ENCODE peak calls at places on chromosomes 5 and 9, in ten cellular contexts. One of them, this sample, is unnamed.
A peak's percentile ranks its signal among the peaks of the same experiment; 100 is the strongest.

GRCh38 chr5:151313357-151313756 is 9.8 kb upstream of the SLC36A3 start:
- DNase-seq in HT1080: no peak
- DNase-seq in cardiac fibroblast: no peak
- DNase-seq in activated T-cell treated with anti-CD3 and anti-CD28 coated beads, Interleukin-2, amount 50 U/mL, for 72 hours: no peak
- DNase-seq in M059J: no peak
- DNase-seq in renal cortical epithelial cell: no peak
- DNase-seq in activated effector memory CD4-positive, alpha-beta T cell treated with Interleukin-2 at 50 U/mL for 16 hours: no peak
- DNase-seq in activated CD4-positive, CD25-positive, alpha-beta regulatory T cell: no peak
- DNase-seq in HuH-7: no peak
- DNase-seq in NCI-H1417: no peak
- DNase-seq in this sample: no peak

GRCh38 chr5:174119386-174119785 is 73.9 kb downstream of the NSG2 start:
- DNase-seq in activated CD4-positive, CD25-positive, alpha-beta regulatory T cell: no peak
- DNase-seq in cardiac fibroblast: no peak
- DNase-seq in renal cortical epithelial cell: no peak
- DNase-seq in M059J: no peak
- DNase-seq in HT1080: no peak
- DNase-seq in activated effector memory CD4-positive, alpha-beta T cell treated with Interleukin-2 at 50 U/mL for 16 hours: no peak
- DNase-seq in HuH-7: no peak
- DNase-seq in activated T-cell treated with anti-CD3 and anti-CD28 coated beads, Interleukin-2, amount 50 U/mL, for 72 hours: no peak
- DNase-seq in NCI-H1417: no peak
- DNase-seq in this sample: no peak

GRCh38 chr9:3525088-3525835 is 539 bp downstream of the RFX3 start:
- DNase-seq in cardiac fibroblast: peak; percentile 14
- DNase-seq in NCI-H1417: no peak
- DNase-seq in HuH-7: no peak
- DNase-seq in HT1080: peak; percentile 4
- DNase-seq in activated CD4-positive, CD25-positive, alpha-beta regulatory T cell: no peak
- DNase-seq in activated effector memory CD4-positive, alpha-beta T cell treated with Interleukin-2 at 50 U/mL for 16 hours: no peak
- DNase-seq in activated T-cell treated with anti-CD3 and anti-CD28 coated beads, Interleukin-2, amount 50 U/mL, for 72 hours: peak; percentile 41
- DNase-seq in M059J: peak; percentile 25
- DNase-seq in renal cortical epithelial cell: no peak
- DNase-seq in this sample: no peak

GRCh38 chr5:58774979-58775378 is 192.1 kb downstream of the RAB3C start:
- DNase-seq in activated T-cell treated with anti-CD3 and anti-CD28 coated beads, Interleukin-2, amount 50 U/mL, for 72 hours: no peak
- DNase-seq in M059J: no peak
- DNase-seq in NCI-H1417: no peak
- DNase-seq in HuH-7: no peak
- DNase-seq in cardiac fibroblast: no peak
- DNase-seq in activated effector memory CD4-positive, alpha-beta T cell treated with Interleukin-2 at 50 U/mL for 16 hours: no peak
- DNase-seq in HT1080: no peak
- DNase-seq in renal cortical epithelial cell: no peak
- DNase-seq in activated CD4-positive, CD25-positive, alpha-beta regulatory T cell: no peak
- DNase-seq in this sample: no peak

GRCh38 chr9:18976368-18977238 is 56.4 kb downstream of the SAXO1 start:
- DNase-seq in activated T-cell treated with anti-CD3 and anti-CD28 coated beads, Interleukin-2, amount 50 U/mL, for 72 hours: no peak
- DNase-seq in NCI-H1417: no peak
- DNase-seq in renal cortical epithelial cell: peak; percentile 13
- DNase-seq in HT1080: peak; percentile 84
- DNase-seq in cardiac fibroblast: peak; percentile 46
- DNase-seq in M059J: peak; percentile 92
- DNase-seq in HuH-7: no peak
- DNase-seq in activated CD4-positive, CD25-positive, alpha-beta regulatory T cell: no peak
- DNase-seq in activated effector memory CD4-positive, alpha-beta T cell treated with Interleukin-2 at 50 U/mL for 16 hours: no peak
- DNase-seq in this sample: peak; percentile 80

GRCh38 chr9:121563425-121563824 is 63.8 kb upstream of the GGTA1 start:
- DNase-seq in activated effector memory CD4-positive, alpha-beta T cell treated with Interleukin-2 at 50 U/mL for 16 hours: no peak
- DNase-seq in NCI-H1417: no peak
- DNase-seq in HuH-7: no peak
- DNase-seq in M059J: no peak
- DNase-seq in renal cortical epithelial cell: no peak
- DNase-seq in cardiac fibroblast: no peak
- DNase-seq in activated T-cell treated with anti-CD3 and anti-CD28 coated beads, Interleukin-2, amount 50 U/mL, for 72 hours: no peak
- DNase-seq in activated CD4-positive, CD25-positive, alpha-beta regulatory T cell: no peak
- DNase-seq in HT1080: no peak
- DNase-seq in this sample: no peak

GRCh38 chr9:34374905-34375552 is 1.7 kb downstream of the MYORG start:
- DNase-seq in activated effector memory CD4-positive, alpha-beta T cell treated with Interleukin-2 at 50 U/mL for 16 hours: no peak
- DNase-seq in HT1080: no peak
- DNase-seq in NCI-H1417: peak; percentile 3
- DNase-seq in renal cortical epithelial cell: no peak
- DNase-seq in activated T-cell treated with anti-CD3 and anti-CD28 coated beads, Interleukin-2, amount 50 U/mL, for 72 hours: no peak
- DNase-seq in HuH-7: peak; percentile 68
- DNase-seq in M059J: no peak
- DNase-seq in activated CD4-positive, CD25-positive, alpha-beta regulatory T cell: no peak
- DNase-seq in cardiac fibroblast: no peak
- DNase-seq in this sample: no peak

GRCh38 chr9:130064621-130065020 is 10.9 kb downstream of the GPR107 start:
- DNase-seq in activated effector memory CD4-positive, alpha-beta T cell treated with Interleukin-2 at 50 U/mL for 16 hours: no peak
- DNase-seq in activated T-cell treated with anti-CD3 and anti-CD28 coated beads, Interleukin-2, amount 50 U/mL, for 72 hours: no peak
- DNase-seq in HuH-7: no peak
- DNase-seq in renal cortical epithelial cell: no peak
- DNase-seq in M059J: no peak
- DNase-seq in activated CD4-positive, CD25-positive, alpha-beta regulatory T cell: no peak
- DNase-seq in cardiac fibroblast: no peak
- DNase-seq in HT1080: no peak
- DNase-seq in NCI-H1417: no peak
- DNase-seq in this sample: peak; percentile 8

GRCh38 chr9:133619791-133620190 is 10.6 kb upstream of the FAM163B start:
- DNase-seq in activated T-cell treated with anti-CD3 and anti-CD28 coated beads, Interleukin-2, amount 50 U/mL, for 72 hours: peak; percentile 32
- DNase-seq in renal cortical epithelial cell: peak; percentile 4
- DNase-seq in HT1080: no peak
- DNase-seq in NCI-H1417: peak; percentile 13
- DNase-seq in HuH-7: no peak
- DNase-seq in M059J: no peak
- DNase-seq in activated CD4-positive, CD25-positive, alpha-beta regulatory T cell: no peak
- DNase-seq in cardiac fibroblast: no peak
- DNase-seq in activated effector memory CD4-positive, alpha-beta T cell treated with Interleukin-2 at 50 U/mL for 16 hours: peak; percentile 39
- DNase-seq in this sample: peak; percentile 2

GRCh38 chr9:128786681-128787582 is at the start of gene TBC1D13:
- DNase-seq in renal cortical epithelial cell: no peak
- DNase-seq in NCI-H1417: peak; percentile 92
- DNase-seq in cardiac fibroblast: peak; percentile 89
- DNase-seq in HuH-7: peak; percentile 97
- DNase-seq in HT1080: peak; percentile 71
- DNase-seq in activated T-cell treated with anti-CD3 and anti-CD28 coated beads, Interleukin-2, amount 50 U/mL, for 72 hours: peak; percentile 94
- DNase-seq in activated effector memory CD4-positive, alpha-beta T cell treated with Interleukin-2 at 50 U/mL for 16 hours: peak; percentile 87
- DNase-seq in activated CD4-positive, CD25-positive, alpha-beta regulatory T cell: peak; percentile 83
- DNase-seq in M059J: peak; percentile 78
- DNase-seq in this sample: peak; percentile 77

GRCh38 chr9:136693490-136694162 is 6.4 kb upstream of the AGPAT2 start:
- DNase-seq in activated CD4-positive, CD25-positive, alpha-beta regulatory T cell: no peak
- DNase-seq in activated T-cell treated with anti-CD3 and anti-CD28 coated beads, Interleukin-2, amount 50 U/mL, for 72 hours: no peak
- DNase-seq in cardiac fibroblast: no peak
- DNase-seq in activated effector memory CD4-positive, alpha-beta T cell treated with Interleukin-2 at 50 U/mL for 16 hours: no peak
- DNase-seq in HT1080: peak; percentile 65
- DNase-seq in M059J: peak; percentile 74
- DNase-seq in renal cortical epithelial cell: peak; percentile 76
- DNase-seq in NCI-H1417: peak; percentile 64
- DNase-seq in HuH-7: peak; percentile 92
- DNase-seq in this sample: no peak

GRCh38 chr5:181243521-181244307 is at the start of gene RACK1:
- DNase-seq in activated effector memory CD4-positive, alpha-beta T cell treated with Interleukin-2 at 50 U/mL for 16 hours: peak; percentile 85
- DNase-seq in HuH-7: peak; percentile 85
- DNase-seq in cardiac fibroblast: peak; percentile 90
- DNase-seq in HT1080: peak; percentile 88
- DNase-seq in M059J: peak; percentile 88
- DNase-seq in activated CD4-positive, CD25-positive, alpha-beta regulatory T cell: no peak
- DNase-seq in renal cortical epithelial cell: peak; percentile 77
- DNase-seq in activated T-cell treated with anti-CD3 and anti-CD28 coated beads, Interleukin-2, amount 50 U/mL, for 72 hours: peak; percentile 88
- DNase-seq in NCI-H1417: no peak
- DNase-seq in this sample: peak; percentile 90

GRCh38 chr9:11366585-11367129 is 753.9 kb upstream of the PTPRD start:
- DNase-seq in HT1080: no peak
- DNase-seq in renal cortical epithelial cell: no peak
- DNase-seq in activated effector memory CD4-positive, alpha-beta T cell treated with Interleukin-2 at 50 U/mL for 16 hours: no peak
- DNase-seq in NCI-H1417: no peak
- DNase-seq in activated T-cell treated with anti-CD3 and anti-CD28 coated beads, Interleukin-2, amount 50 U/mL, for 72 hours: no peak
- DNase-seq in activated CD4-positive, CD25-positive, alpha-beta regulatory T cell: no peak
- DNase-seq in M059J: no peak
- DNase-seq in HuH-7: no peak
- DNase-seq in cardiac fibroblast: no peak
- DNase-seq in this sample: no peak

GRCh38 chr5:149001154-149001553 is 61.7 kb downstream of the SH3TC2 start:
- DNase-seq in activated T-cell treated with anti-CD3 and anti-CD28 coated beads, Interleukin-2, amount 50 U/mL, for 72 hours: no peak
- DNase-seq in renal cortical epithelial cell: peak; percentile 46
- DNase-seq in activated CD4-positive, CD25-positive, alpha-beta regulatory T cell: no peak
- DNase-seq in NCI-H1417: no peak
- DNase-seq in HuH-7: no peak
- DNase-seq in cardiac fibroblast: no peak
- DNase-seq in M059J: no peak
- DNase-seq in activated effector memory CD4-positive, alpha-beta T cell treated with Interleukin-2 at 50 U/mL for 16 hours: no peak
- DNase-seq in HT1080: no peak
- DNase-seq in this sample: peak; percentile 58

GRCh38 chr5:42228279-42228678 is 195.0 kb upstream of the GHR start:
- DNase-seq in NCI-H1417: no peak
- DNase-seq in HuH-7: no peak
- DNase-seq in activated effector memory CD4-positive, alpha-beta T cell treated with Interleukin-2 at 50 U/mL for 16 hours: no peak
- DNase-seq in HT1080: no peak
- DNase-seq in M059J: no peak
- DNase-seq in renal cortical epithelial cell: no peak
- DNase-seq in activated T-cell treated with anti-CD3 and anti-CD28 coated beads, Interleukin-2, amount 50 U/mL, for 72 hours: no peak
- DNase-seq in activated CD4-positive, CD25-positive, alpha-beta regulatory T cell: no peak
- DNase-seq in cardiac fibroblast: no peak
- DNase-seq in this sample: no peak

GRCh38 chr5:57171818-57172465 is 1.9 kb upstream of the GPBP1 start:
- DNase-seq in renal cortical epithelial cell: no peak
- DNase-seq in activated effector memory CD4-positive, alpha-beta T cell treated with Interleukin-2 at 50 U/mL for 16 hours: no peak
- DNase-seq in activated CD4-positive, CD25-positive, alpha-beta regulatory T cell: no peak
- DNase-seq in M059J: peak; percentile 43
- DNase-seq in HuH-7: no peak
- DNase-seq in activated T-cell treated with anti-CD3 and anti-CD28 coated beads, Interleukin-2, amount 50 U/mL, for 72 hours: peak; percentile 16
- DNase-seq in cardiac fibroblast: no peak
- DNase-seq in HT1080: peak; percentile 62
- DNase-seq in NCI-H1417: peak; percentile 25
- DNase-seq in this sample: peak; percentile 39